ENCODE peak calls at places on chromosome 22, in eight cellular contexts. L is body of pancreas; X is bronchial epithelial cell; Y is Peyer's patch; B is neural progenitor cell; G is heart right ventricle; F is uterus; K is CD8-positive, alpha-beta memory T cell. A is an unnamed sample.

GRCh38 chr22:19514831-19515565 is 9.2 kb downstream of the CLDN5 start:
- DNase-seq in B (no peak), K (no peak), X (peak; percentile 57), Y (no peak), F (no peak), L (no peak), G (no peak), A (no peak)

GRCh38 chr22:47997052-47997568 is 1234.7 kb downstream of the TBC1D22A start:
- DNase-seq in F (no peak), K (no peak), L (no peak), G (no peak), B (peak; percentile 40), X (no peak), Y (no peak), A (no peak)

GRCh38 chr22:17057959-17058814 is 26.6 kb upstream of the IL17RA start:
- DNase-seq in F (peak; percentile 47), Y (peak; percentile 39), K (peak; percentile 14), X (peak; percentile 60), B (peak; percentile 76), G (peak; percentile 23), L (peak; percentile 77), A (peak; percentile 51)

GRCh38 chr22:17845790-17846189 is 71.5 kb upstream of the BID start:
- DNase-seq in Y (no peak), X (no peak), L (no peak), K (no peak), G (no peak), F (peak; percentile 70), B (no peak), A (no peak)

GRCh38 chr22:47382164-47382890 is 619.9 kb downstream of the TBC1D22A start:
- DNase-seq in Y (no peak), F (no peak), B (no peak), L (no peak), G (no peak), K (no peak), X (no peak), A (no peak)

GRCh38 chr22:44045171-44045570 is 21.1 kb downstream of the PARVB start:
- DNase-seq in Y (no peak), F (no peak), X (peak; percentile 16), L (no peak), B (no peak), G (no peak), K (no peak), A (no peak)

GRCh38 chr22:38572065-38572464 is 2.1 kb upstream of the DMC1 start:
- DNase-seq in K (no peak), Y (no peak), F (peak; percentile 34), B (peak; percentile 69), L (peak; percentile 52), X (peak; percentile 53), G (no peak), A (peak; percentile 51)

GRCh38 chr22:39994046-39994565 is 648 bp upstream of the FAM83F start:
- DNase-seq in G (no peak), F (no peak), X (peak; percentile 78), K (no peak), L (no peak), B (no peak), Y (no peak), A (no peak)

GRCh38 chr22:25754527-25755202 is 12.7 kb downstream of the MYO18B start:
- DNase-seq in F (peak; percentile 87), X (no peak), K (no peak), B (no peak), L (peak; percentile 14), Y (no peak), G (peak; percentile 82), A (no peak)

GRCh38 chr22:17847360-17848078 is 73.2 kb upstream of the BID start:
- DNase-seq in L (no peak), B (no peak), Y (no peak), K (no peak), G (no peak), X (peak; percentile 47), F (no peak), A (no peak)

GRCh38 chr22:46971141-46971775 is 208.8 kb downstream of the TBC1D22A start:
- DNase-seq in L (peak; percentile 72), K (no peak), G (peak; percentile 56), B (peak; percentile 25), X (no peak), Y (no peak), F (no peak), A (no peak)

GRCh38 chr22:47309476-47309875 is 547.0 kb downstream of the TBC1D22A start:
- DNase-seq in F (no peak), G (no peak), K (no peak), Y (no peak), X (no peak), L (no peak), B (no peak), A (no peak)

GRCh38 chr22:42990131-42990838 is 24.7 kb downstream of the PACSIN2 start:
- DNase-seq in L (peak; percentile 61), K (no peak), G (no peak), Y (no peak), F (no peak), X (peak; percentile 90), B (peak; percentile 26), A (no peak)

GRCh38 chr22:17842386-17842785 is 68.1 kb upstream of the BID start:
- DNase-seq in K (peak; percentile 34), X (no peak), F (peak; percentile 81), Y (peak; percentile 55), B (no peak), G (no peak), L (no peak), A (peak; percentile 83)

GRCh38 chr22:46050916-46051614 is 74.1 kb upstream of the WNT7B start:
- DNase-seq in B (no peak), X (no peak), F (peak; percentile 20), L (peak; percentile 5), G (no peak), Y (no peak), K (no peak), A (no peak)

GRCh38 chr22:25751174-25751581 is 9.2 kb downstream of the MYO18B start:
- DNase-seq in B (no peak), Y (no peak), F (no peak), K (no peak), L (no peak), X (no peak), G (no peak), A (no peak)

GRCh38 chr22:32538516-32538915 is 63.9 kb downstream of the FBXO7 start:
- DNase-seq in L (no peak), G (no peak), X (no peak), K (no peak), Y (no peak), F (no peak), B (no peak), A (no peak)

GRCh38 chr22:27911329-27911728 is 7.7 kb downstream of the PITPNB start:
- DNase-seq in Y (no peak), B (no peak), K (no peak), G (no peak), X (no peak), F (no peak), L (no peak), A (no peak)

GRCh38 chr22:38180841-38181452 is 683 bp downstream of the PLA2G6 start:
- DNase-seq in Y (peak; percentile 23), F (no peak), L (peak; percentile 63), G (no peak), B (no peak), K (no peak), X (peak; percentile 77), A (peak; percentile 55)

GRCh38 chr22:20968281-20968977 is 1.4 kb downstream of the AIFM3 start:
- DNase-seq in F (no peak), X (no peak), Y (no peak), K (no peak), L (no peak), B (no peak), G (no peak), A (no peak)

GRCh38 chr22:20965104-20965887 is 1.8 kb upstream of the AIFM3 start:
- DNase-seq in B (peak; percentile 57), F (no peak), K (no peak), G (no peak), L (peak; percentile 38), X (no peak), Y (no peak), A (no peak)

GRCh38 chr22:20966883-20967696 is at the start of gene AIFM3:
- DNase-seq in L (no peak), Y (no peak), G (no peak), B (peak; percentile 24), X (no peak), K (no peak), F (no peak), A (no peak)

GRCh38 chr22:20965888-20966855 is 883 bp upstream of the AIFM3 start:
- DNase-seq in G (no peak), F (no peak), B (no peak), L (no peak), Y (no peak), X (no peak), K (no peak), A (no peak)

GRCh38 chr22:20967697-20968201 is 694 bp downstream of the AIFM3 start:
- DNase-seq in L (no peak), G (no peak), X (no peak), K (no peak), F (no peak), Y (no peak), B (peak; percentile 74), A (no peak)
- H3K4me3 ChIP-seq in L (no peak overlapping the region), G (no peak overlapping the region), X (no peak overlapping the region), K (no peak overlapping the region), F (no peak overlapping the region), Y (no peak overlapping the region), B (no peak overlapping the region), A (no peak overlapping the region)

GRCh38 chr22:36612458-36612857 is 83.5 kb upstream of the EIF3D start:
- DNase-seq in L (peak; percentile 72), X (no peak), K (no peak), F (no peak), Y (no peak), B (no peak), G (no peak), A (no peak)
- H3K27me3 ChIP-seq in L (no peaks in the 10 kb centered on the region), X (peaks cover 6% of the 10 kb centered on the region), K (peaks cover 7% of the 10 kb centered on the region), F (no peaks in the 10 kb centered on the region), Y (no peaks in the 10 kb centered on the region), B (no peaks in the 10 kb centered on the region), G (peaks cover 27% of the 10 kb centered on the region), A (peaks cover 16% of the 10 kb centered on the region)

GRCh38 chr22:22558972-22559603 is at the start of gene PRAME:
- DNase-seq in K (peak; percentile 44), Y (peak; percentile 75), F (no peak), G (peak; percentile 39), L (peak; percentile 54), B (peak; percentile 79), X (no peak), A (peak; percentile 45)
- H3K4me3 ChIP-seq in K (peak within 1 kb of the TSS; percentile 22), Y (no peak within 1 kb of the TSS), F (no peak within 1 kb of the TSS), G (no peak within 1 kb of the TSS), L (no peak within 1 kb of the TSS), B (no peak within 1 kb of the TSS), X (no peak within 1 kb of the TSS), A (no peak within 1 kb of the TSS)

GRCh38 chr22:41364233-41364632 is 17.5 kb upstream of the TEF start:
- DNase-seq in X (no peak), B (no peak), K (no peak), G (no peak), Y (no peak), L (no peak), F (no peak), A (no peak)

GRCh38 chr22:41360126-41360525 is 21.6 kb upstream of the TEF start:
- DNase-seq in K (no peak), G (no peak), X (no peak), B (peak; percentile 72), L (no peak), Y (no peak), F (no peak), A (no peak)

GRCh38 chr22:41359376-41359775 is 22.4 kb upstream of the TEF start:
- DNase-seq in Y (no peak), G (no peak), K (no peak), B (no peak), F (no peak), X (no peak), L (no peak), A (no peak)

GRCh38 chr22:41362615-41363014 is 19.1 kb upstream of the TEF start:
- DNase-seq in F (no peak), L (no peak), B (no peak), Y (no peak), X (no peak), G (no peak), K (no peak), A (no peak)

GRCh38 chr22:41361716-41362310 is 19.9 kb upstream of the TEF start:
- DNase-seq in Y (no peak), K (no peak), X (peak; percentile 18), B (no peak), G (no peak), F (no peak), L (no peak), A (no peak)
- H3K27me3 ChIP-seq in Y (no peaks in the 10 kb centered on the region), K (no peaks in the 10 kb centered on the region), X (no peaks in the 10 kb centered on the region), B (no peaks in the 10 kb centered on the region), G (no peaks in the 10 kb centered on the region), F (no peaks in the 10 kb centered on the region), L (no peaks in the 10 kb centered on the region), A (no peaks in the 10 kb centered on the region)